ENCODE peak calls at places on chromosomes 4 and X, in six cellular contexts. W, X, D, R, E and O are unnamed samples.

GRCh38 chr4:51831133-51831532 is 11.8 kb upstream of the DCUN1D4 start:
- DNase-seq in X (no peak), E (peak; percentile 66), R (peak; percentile 50), D (peak; percentile 80), W (peak; percentile 67), O (no peak)

GRCh38 chrX:153638436-153639176 is 8.4 kb upstream of the DUSP9 start:
- DNase-seq in E (no peak), W (no peak), D (no peak), X (no peak), R (no peak), O (no peak)

GRCh38 chr4:53905935-53906377 is 158.4 kb downstream of the CHIC2 start:
- DNase-seq in D (peak; percentile 7), W (peak; percentile 34), X (no peak), E (peak; percentile 88), R (no peak), O (no peak)

GRCh38 chr4:83631066-83631465 is 95.2 kb downstream of the GPAT3 start:
- DNase-seq in W (no peak), D (no peak), E (peak; percentile 88), X (no peak), R (no peak), O (no peak)

GRCh38 chrX:97763391-97763790 is 879.7 kb downstream of the RPA4 start:
- DNase-seq in D (no peak), R (no peak), X (no peak), E (no peak), W (no peak), O (no peak)

GRCh38 chr4:37977471-37978452 is 17.6 kb downstream of the PTTG2 start:
- DNase-seq in X (no peak), W (peak; percentile 29), D (peak; percentile 78), E (peak; percentile 59), R (peak; percentile 71), O (no peak)

GRCh38 chrX:117376460-117376859 is 740.1 kb downstream of the KLHL13 start:
- DNase-seq in W (no peak), E (no peak), X (no peak), R (no peak), D (no peak), O (no peak)

GRCh38 chr4:87251104-87251503 is 30.7 kb upstream of the KLHL8 start:
- DNase-seq in R (no peak), E (no peak), X (no peak), W (no peak), D (no peak), O (no peak)

GRCh38 chrX:38679695-38680094 is 118.4 kb downstream of the TSPAN7 start:
- DNase-seq in X (no peak), W (no peak), R (no peak), E (no peak), D (no peak), O (no peak)

GRCh38 chr4:147822128-147822527 is 90.2 kb downstream of the ARHGAP10 start:
- DNase-seq in X (no peak), W (no peak), R (no peak), E (peak; percentile 99), D (no peak), O (peak; percentile 73)

GRCh38 chrX:24023972-24024664 is 2.9 kb downstream of the KLHL15 start:
- DNase-seq in R (no peak), D (no peak), X (no peak), E (peak; percentile 25), W (no peak), O (no peak)

GRCh38 chr4:8694651-8695151 is 102.1 kb downstream of the CPZ start:
- DNase-seq in W (no peak), D (no peak), E (no peak), R (no peak), X (no peak), O (no peak)